ENCODE peak calls at places on chromosomes 16 and 17, in four cellular contexts. A, U, G and K are unnamed samples. For H3K4me1, the result is how much of the 10 kb centered on the place peaks cover.

GRCh38 chr17:4059656-4060055 is 83.2 kb downstream of the ZZEF1 start:
- DNase-seq in A (no peak), U (no peak), G (no peak), K (no peak)

GRCh38 chr16:4917117-4917516 is 19.8 kb downstream of the PPL start:
- DNase-seq in A (peak), U (no peak), G (no peak), K (peak)

GRCh38 chr16:75239463-75240122 is 11.8 kb downstream of the BCAR1 start:
- DNase-seq in A (no peak), U (no peak), G (peak), K (no peak)

GRCh38 chr16:2857451-2858244 is at the start of gene PRSS22:
- DNase-seq in A (peak), U (no peak), G (peak), K (peak)

GRCh38 chr17:47615766-47616424 is 33.8 kb upstream of the KPNB1 start:
- DNase-seq in A (peak), U (peak), G (no peak), K (peak)

GRCh38 chr17:751269-752001 is 629 bp downstream of the GEMIN4 start:
- DNase-seq in A (peak), U (peak), G (no peak), K (peak)

GRCh38 chr17:47981462-47981861 is 10.5 kb downstream of the CDK5RAP3 start:
- DNase-seq in A (no peak), U (no peak), G (no peak), K (no peak)

GRCh38 chr16:25194285-25194878 is 22.4 kb upstream of the AQP8 start:
- DNase-seq in A (no peak), U (no peak), G (no peak), K (no peak)

GRCh38 chr16:27446721-27447120 is 44.7 kb downstream of the IL21R start:
- DNase-seq in A (no peak), U (no peak), G (no peak), K (no peak)

GRCh38 chr17:40596261-40596919 is 31.1 kb upstream of the CCR7 start:
- DNase-seq in A (peak), U (no peak), G (no peak), K (no peak)

GRCh38 chr17:80858301-80859003 is 133.2 kb upstream of the CHMP6 start:
- DNase-seq in A (peak), U (no peak), G (no peak), K (no peak)

GRCh38 chr16:52399116-52399515 is 147.8 kb downstream of the TOX3 start:
- DNase-seq in A (no peak), U (no peak), G (no peak), K (no peak)

GRCh38 chr16:78129349-78129748 is 29.9 kb downstream of the WWOX start:
- DNase-seq in A (no peak), U (no peak), G (no peak), K (no peak)

GRCh38 chr16:30406911-30407793 is at the start of gene ZNF771:
- DNase-seq in A (peak), U (peak), G (peak), K (peak)

GRCh38 chr16:57297856-57298255 is 13.4 kb upstream of the PLLP start:
- DNase-seq in A (no peak), U (no peak), G (peak), K (no peak)

GRCh38 chr17:30415491-30415890 is 36.8 kb downstream of the CPD start:
- DNase-seq in A (peak), U (no peak), G (no peak), K (no peak)

GRCh38 chr16:47461598-47462266 is 601 bp downstream of the PHKB start:
- DNase-seq in A (peak), U (no peak), G (no peak), K (peak)

GRCh38 chr17:51147641-51148040 is 5.7 kb upstream of the NME1 start:
- DNase-seq in A (peak), U (no peak), G (no peak), K (no peak)

GRCh38 chr16:17590711-17591654 is 120.2 kb upstream of the XYLT1 start:
- DNase-seq in A (no peak), U (no peak), G (no peak), K (no peak)

GRCh38 chr17:69677130-69677529 is 262.6 kb downstream of the MAP2K6 start:
- DNase-seq in A (no peak), U (no peak), G (no peak), K (no peak)

GRCh38 chr17:41885733-41886132 is 20.5 kb upstream of the KLHL11 start:
- DNase-seq in A (no peak), U (peak), G (no peak), K (no peak)

GRCh38 chr17:62091804-62092203 is 26.7 kb upstream of the MED13 start:
- DNase-seq in A (no peak), U (no peak), G (no peak), K (no peak)
- H3K4me1 ChIP-seq in A (under half), U (under half), G (under half), K (under half)

GRCh38 chr16:81539009-81539820 is 94.6 kb downstream of the CMIP start:
- DNase-seq in A (no peak), U (no peak), G (no peak), K (no peak)
- H3K9ac ChIP-seq in A (no peak), U (no peak), G (no peak), K (peak)

GRCh38 chr16:20768121-20768520 is 4.3 kb downstream of the ACSM3 start:
- DNase-seq in A (no peak), U (no peak), G (no peak), K (no peak)
- H3K18ac ChIP-seq in A (no peak), U (no peak), G (no peak), K (no peak)

GRCh38 chr16:31535737-31536136 is 8.0 kb downstream of the AHSP start:
- DNase-seq in A (no peak), U (no peak), G (no peak), K (no peak)
- H3K4me1 ChIP-seq in A (under half), U (under half), G (under half), K (under half)

DNA sequence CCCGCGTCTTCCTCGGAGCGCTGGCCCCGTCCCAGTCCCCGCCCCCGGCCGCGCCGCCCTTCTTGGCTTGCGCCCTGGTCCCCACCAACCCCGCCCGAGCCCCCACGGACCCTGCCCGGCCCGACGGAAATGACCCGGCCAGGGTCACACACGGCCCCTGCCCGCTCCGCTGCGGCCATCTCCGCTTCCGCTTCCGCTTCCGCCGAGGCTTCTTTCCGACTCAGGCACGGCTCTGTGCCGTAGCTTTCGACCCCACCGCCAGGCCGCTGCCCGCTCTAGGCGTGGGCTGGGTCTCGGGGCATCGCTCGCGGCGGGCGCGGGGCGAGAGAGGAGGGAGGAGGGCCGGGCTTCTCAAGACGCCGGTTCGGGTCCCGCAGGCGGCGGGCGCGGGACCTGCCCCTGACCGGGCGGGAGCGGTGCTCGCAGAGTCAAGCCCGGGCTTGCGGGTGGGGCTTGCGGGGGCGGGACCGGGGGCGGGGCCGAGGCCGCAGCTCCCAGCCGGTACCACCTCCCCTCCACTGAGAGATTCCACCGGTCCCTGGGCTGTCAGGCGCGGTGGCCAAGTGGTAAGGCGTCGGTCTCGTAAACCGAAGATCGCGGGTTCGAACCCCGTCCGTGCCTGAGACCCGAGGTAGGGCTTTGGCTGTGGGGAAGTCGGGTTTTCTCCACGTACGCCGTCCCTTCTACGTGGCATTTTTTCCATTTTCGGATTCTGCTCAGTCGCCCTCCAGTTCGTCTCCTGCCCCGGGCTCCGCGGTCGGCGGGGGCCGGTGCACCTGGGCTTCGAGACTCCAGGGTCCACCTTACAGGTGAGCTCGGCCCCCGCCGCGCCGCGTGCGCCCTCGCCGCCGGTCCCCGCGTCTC is 158.3 kb downstream of the RAB11FIP4 start:
- DNase-seq in A (peak), U (peak), G (peak), K (peak)
- H3K9ac ChIP-seq in A (peak), U (peak), G (no peak), K (peak)

DNA sequence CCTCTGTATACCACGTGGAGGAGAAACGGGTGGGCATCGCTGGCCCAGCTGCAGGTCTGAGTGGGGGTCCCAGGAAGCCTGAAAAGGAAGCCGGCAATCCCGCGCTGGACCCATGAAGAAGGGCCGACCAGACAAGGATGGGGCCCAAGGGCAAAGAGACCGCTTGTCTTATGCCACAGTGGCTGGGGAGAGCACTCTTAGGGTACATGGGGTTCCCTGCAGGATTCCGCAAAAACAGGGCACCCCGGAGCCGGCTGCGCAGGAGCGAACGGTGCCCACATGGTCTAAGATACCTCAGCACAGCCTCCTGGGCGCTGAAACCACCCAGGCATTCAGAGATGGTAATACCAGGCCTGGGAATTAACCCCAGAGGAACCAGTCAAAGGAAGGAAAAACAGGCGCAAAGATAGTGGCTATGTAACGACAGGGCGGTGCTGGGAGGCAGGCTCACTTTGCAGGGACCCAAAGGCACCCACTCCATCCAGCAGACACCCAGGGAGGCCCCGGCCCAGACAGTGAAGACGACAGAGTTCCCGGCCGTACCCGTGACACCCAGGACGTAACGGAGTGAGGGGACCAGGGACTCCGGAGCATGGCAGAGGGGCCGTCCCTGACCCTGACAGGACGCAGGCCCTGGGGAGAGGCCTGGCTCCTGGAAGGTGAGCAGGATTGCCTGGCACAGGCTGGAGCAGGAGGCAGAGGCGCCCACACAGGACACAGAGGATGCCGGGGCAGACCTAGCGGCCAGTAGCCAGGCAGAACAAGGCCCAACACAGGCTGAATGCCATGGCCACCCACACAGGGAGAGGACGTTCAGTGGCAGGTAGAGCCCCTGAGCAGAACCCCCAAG is 10.3 kb downstream of the PIEZO1 start:
- DNase-seq in A (no peak), U (no peak), G (no peak), K (no peak)
- H3K18ac ChIP-seq in A (peak), U (peak), G (no peak), K (peak)

DNA sequence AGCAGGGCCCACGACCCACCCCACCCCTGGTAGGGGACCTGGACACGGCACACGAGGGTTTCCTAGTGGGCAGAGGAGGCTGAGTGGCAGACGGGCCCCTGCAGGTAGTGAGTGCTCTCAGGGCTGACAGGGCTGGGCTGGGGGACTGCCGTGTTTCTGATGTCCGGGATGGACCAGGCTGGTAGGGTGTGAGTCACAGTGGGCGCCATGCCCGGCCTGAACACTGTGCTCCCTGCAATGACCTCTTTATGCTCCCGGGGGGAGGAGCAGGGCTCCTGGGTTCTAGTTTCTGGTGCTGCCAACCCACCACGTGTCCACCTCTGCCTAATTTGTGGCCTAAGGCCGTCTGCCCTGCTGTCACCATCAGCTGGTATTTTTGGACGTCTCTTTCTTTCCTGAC is 26.3 kb downstream of the ARHGAP23 start:
- DNase-seq in A (peak), U (no peak), G (no peak), K (peak)
- H3K4me1 ChIP-seq in A (under half), U (half or more), G (under half), K (half or more)

GRCh38 chr16:85312174-85312573 is 199.9 kb upstream of the CIBAR2 start:
- DNase-seq in A (no peak), U (no peak), G (no peak), K (no peak)

GRCh38 chr16:85314633-85315032 is 202.4 kb upstream of the CIBAR2 start:
- DNase-seq in A (no peak), U (no peak), G (no peak), K (no peak)

GRCh38 chr16:85311741-85312140 is 199.5 kb upstream of the CIBAR2 start:
- DNase-seq in A (no peak), U (no peak), G (no peak), K (no peak)

GRCh38 chr16:85313541-85314208 is 201.4 kb upstream of the CIBAR2 start:
- DNase-seq in A (peak), U (no peak), G (no peak), K (peak)

DNA sequence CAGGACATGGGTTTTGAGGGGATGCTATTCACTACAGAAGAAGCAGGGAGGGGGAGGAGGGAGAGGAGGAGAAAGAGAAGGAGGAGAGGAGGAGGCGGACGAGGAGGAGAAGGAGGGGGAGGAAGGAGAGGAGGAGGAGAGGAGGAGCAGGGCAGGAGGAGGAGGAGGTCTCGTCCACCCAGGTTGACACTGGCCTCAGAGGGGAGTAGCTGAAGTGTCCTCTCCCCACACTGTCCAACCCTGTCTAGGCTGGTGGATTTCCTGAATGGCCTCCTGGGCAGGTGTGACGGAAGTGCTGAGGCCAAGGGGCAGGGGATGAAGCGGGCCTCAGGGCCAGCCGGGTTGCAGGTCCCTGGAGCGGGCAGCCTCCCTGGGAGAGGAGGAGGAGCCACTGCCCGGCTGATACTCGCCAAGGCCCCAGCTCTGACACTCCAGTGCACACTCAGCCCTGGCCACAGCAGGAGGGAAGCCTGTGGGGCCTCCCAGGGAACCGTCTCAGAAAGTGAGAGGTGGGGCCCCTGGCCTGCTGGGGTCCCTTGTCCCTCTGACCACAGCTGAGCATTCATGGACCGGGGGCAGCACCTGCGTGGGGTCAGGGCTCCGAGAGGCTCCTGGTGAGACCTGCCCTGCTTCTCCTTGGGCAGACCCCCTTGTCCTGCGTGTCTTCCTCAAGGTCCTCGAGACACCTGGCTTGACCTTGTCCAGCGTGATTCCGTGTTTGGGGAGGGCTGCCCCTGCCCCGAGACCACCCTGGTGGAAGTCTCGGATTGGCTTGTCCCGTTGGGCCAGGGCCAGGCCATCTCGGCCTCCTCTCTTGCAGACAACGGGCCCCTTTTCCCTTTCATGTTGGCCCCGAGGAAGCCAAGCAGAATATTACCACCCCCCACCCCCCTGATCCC is 200.6 kb upstream of the CIBAR2 start:
- DNase-seq in A (no peak), U (no peak), G (no peak), K (peak)
- H3K9ac ChIP-seq in A (no peak), U (peak), G (no peak), K (peak)

DNA sequence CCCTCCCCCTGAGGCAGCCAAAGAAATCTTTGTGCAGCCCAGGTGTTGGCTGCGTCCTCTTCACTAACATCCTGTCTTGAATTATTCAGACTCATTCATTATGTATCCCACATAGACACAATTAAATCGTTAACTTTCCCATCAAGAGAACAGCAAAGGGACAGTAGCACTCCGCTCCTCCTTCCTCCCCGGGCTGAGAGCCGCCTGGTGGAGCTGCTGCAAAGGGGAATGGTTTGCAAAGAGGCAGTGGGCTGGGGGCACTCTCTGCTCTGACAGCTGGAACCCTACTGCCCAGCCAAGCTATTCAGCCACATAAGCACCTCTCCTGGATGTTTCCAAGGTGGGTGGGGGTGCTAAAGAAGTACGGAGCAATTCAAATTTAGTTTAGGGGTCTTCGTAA is 289.9 kb upstream of the SOX9 start:
- DNase-seq in A (no peak), U (no peak), G (peak), K (no peak)
- H3K18ac ChIP-seq in A (no peak), U (peak), G (no peak), K (no peak)

GRCh38 chr17:21031756-21032396 is 10.9 kb downstream of the USP22 start:
- DNase-seq in A (no peak), U (no peak), G (no peak), K (no peak)
- H3K4me1 ChIP-seq in A (under half), U (under half), G (under half), K (under half)